ENCODE peak calls at places on chromosomes 13 and 19, in five cellular contexts. One of them, this sample, is unnamed.
A peak's percentile ranks its signal among the peaks of the same experiment; 100 is the strongest.

GRCh38 chr19:22286151-22286810 is at the start of gene ZNF729:
- DNase-seq in CD4-positive, alpha-beta T cell: no peak
- DNase-seq in AG09309: no peak
- DNase-seq in psoas muscle: no peak
- DNase-seq in kidney: no peak
- DNase-seq in this sample: no peak

GRCh38 chr19:5899728-5900526 is 3.7 kb downstream of the NDUFA11 start:
- DNase-seq in psoas muscle: no peak
- DNase-seq in CD4-positive, alpha-beta T cell: no peak
- DNase-seq in kidney: no peak
- DNase-seq in AG09309: no peak
- DNase-seq in this sample: no peak

GRCh38 chr13:24273926-24274325 is 35.5 kb upstream of the C1QTNF9 start:
- DNase-seq in CD4-positive, alpha-beta T cell: no peak
- DNase-seq in psoas muscle: no peak
- DNase-seq in AG09309: no peak
- DNase-seq in kidney: no peak
- DNase-seq in this sample: no peak

GRCh38 chr13:101098873-101099272 is 317.4 kb downstream of the NALCN start:
- DNase-seq in AG09309: no peak
- DNase-seq in CD4-positive, alpha-beta T cell: no peak
- DNase-seq in psoas muscle: no peak
- DNase-seq in kidney: no peak
- DNase-seq in this sample: no peak

GRCh38 chr19:55244004-55244680 is 14.7 kb downstream of the PPP6R1 start:
- DNase-seq in CD4-positive, alpha-beta T cell: no peak
- DNase-seq in psoas muscle: no peak
- DNase-seq in AG09309: no peak
- DNase-seq in kidney: peak; percentile 32
- DNase-seq in this sample: no peak

GRCh38 chr13:69008503-69008902 is 1099.1 kb upstream of the ATXN8OS start:
- DNase-seq in kidney: no peak
- DNase-seq in CD4-positive, alpha-beta T cell: no peak
- DNase-seq in psoas muscle: no peak
- DNase-seq in AG09309: no peak
- DNase-seq in this sample: no peak

GRCh38 chr19:5115771-5116202 is 146.9 kb downstream of the KDM4B start:
- DNase-seq in psoas muscle: no peak
- DNase-seq in AG09309: peak; percentile 41
- DNase-seq in CD4-positive, alpha-beta T cell: no peak
- DNase-seq in kidney: no peak
- DNase-seq in this sample: no peak

GRCh38 chr13:97329331-97329730 is 104.6 kb upstream of the RAP2A start:
- DNase-seq in CD4-positive, alpha-beta T cell: no peak
- DNase-seq in psoas muscle: no peak
- DNase-seq in kidney: no peak
- DNase-seq in AG09309: no peak
- DNase-seq in this sample: no peak

GRCh38 chr19:14400913-14401312 is 18.2 kb downstream of the DDX39A start:
- DNase-seq in AG09309: no peak
- DNase-seq in CD4-positive, alpha-beta T cell: no peak
- DNase-seq in kidney: no peak
- DNase-seq in psoas muscle: no peak
- DNase-seq in this sample: no peak

GRCh38 chr19:39212377-39212742 is 8.3 kb upstream of the SYCN start:
- DNase-seq in kidney: no peak
- DNase-seq in psoas muscle: no peak
- DNase-seq in CD4-positive, alpha-beta T cell: peak; percentile 45
- DNase-seq in AG09309: no peak
- DNase-seq in this sample: no peak

GRCh38 chr13:43688230-43688907 is 98.4 kb downstream of the ENOX1 start:
- DNase-seq in kidney: no peak
- DNase-seq in psoas muscle: no peak
- DNase-seq in AG09309: no peak
- DNase-seq in CD4-positive, alpha-beta T cell: no peak
- DNase-seq in this sample: no peak

GRCh38 chr19:39390460-39390758 is 497 bp downstream of the PAF1 start:
- DNase-seq in psoas muscle: no peak
- DNase-seq in AG09309: no peak
- DNase-seq in kidney: no peak
- DNase-seq in CD4-positive, alpha-beta T cell: no peak
- DNase-seq in this sample: no peak

GRCh38 chr13:78376822-78377221 is 226.5 kb downstream of the POU4F1 start:
- DNase-seq in psoas muscle: no peak
- DNase-seq in AG09309: no peak
- DNase-seq in CD4-positive, alpha-beta T cell: no peak
- DNase-seq in kidney: no peak
- DNase-seq in this sample: no peak

GRCh38 chr13:95509521-95510315 is 42.8 kb upstream of the CLDN10 start:
- DNase-seq in kidney: no peak
- DNase-seq in AG09309: no peak
- DNase-seq in CD4-positive, alpha-beta T cell: no peak
- DNase-seq in psoas muscle: no peak
- DNase-seq in this sample: peak; percentile 72

GRCh38 chr19:8515317-8515716 is 1.4 kb upstream of the ZNF414 start:
- DNase-seq in AG09309: no peak
- DNase-seq in kidney: no peak
- DNase-seq in psoas muscle: no peak
- DNase-seq in CD4-positive, alpha-beta T cell: peak; percentile 39
- DNase-seq in this sample: peak; percentile 92

GRCh38 chr19:8511573-8512101 is 2.3 kb downstream of the ZNF414 start:
- DNase-seq in psoas muscle: no peak
- DNase-seq in AG09309: no peak
- DNase-seq in kidney: no peak
- DNase-seq in CD4-positive, alpha-beta T cell: no peak
- DNase-seq in this sample: no peak

GRCh38 chr19:8512115-8512967 is 1.6 kb downstream of the ZNF414 start:
- DNase-seq in AG09309: no peak
- DNase-seq in kidney: no peak
- DNase-seq in psoas muscle: no peak
- DNase-seq in CD4-positive, alpha-beta T cell: no peak
- DNase-seq in this sample: no peak

GRCh38 chr19:8512991-8513686 is 828 bp downstream of the ZNF414 start:
- DNase-seq in psoas muscle: no peak
- DNase-seq in CD4-positive, alpha-beta T cell: no peak
- DNase-seq in kidney: no peak
- DNase-seq in AG09309: no peak
- DNase-seq in this sample: no peak

DNA sequence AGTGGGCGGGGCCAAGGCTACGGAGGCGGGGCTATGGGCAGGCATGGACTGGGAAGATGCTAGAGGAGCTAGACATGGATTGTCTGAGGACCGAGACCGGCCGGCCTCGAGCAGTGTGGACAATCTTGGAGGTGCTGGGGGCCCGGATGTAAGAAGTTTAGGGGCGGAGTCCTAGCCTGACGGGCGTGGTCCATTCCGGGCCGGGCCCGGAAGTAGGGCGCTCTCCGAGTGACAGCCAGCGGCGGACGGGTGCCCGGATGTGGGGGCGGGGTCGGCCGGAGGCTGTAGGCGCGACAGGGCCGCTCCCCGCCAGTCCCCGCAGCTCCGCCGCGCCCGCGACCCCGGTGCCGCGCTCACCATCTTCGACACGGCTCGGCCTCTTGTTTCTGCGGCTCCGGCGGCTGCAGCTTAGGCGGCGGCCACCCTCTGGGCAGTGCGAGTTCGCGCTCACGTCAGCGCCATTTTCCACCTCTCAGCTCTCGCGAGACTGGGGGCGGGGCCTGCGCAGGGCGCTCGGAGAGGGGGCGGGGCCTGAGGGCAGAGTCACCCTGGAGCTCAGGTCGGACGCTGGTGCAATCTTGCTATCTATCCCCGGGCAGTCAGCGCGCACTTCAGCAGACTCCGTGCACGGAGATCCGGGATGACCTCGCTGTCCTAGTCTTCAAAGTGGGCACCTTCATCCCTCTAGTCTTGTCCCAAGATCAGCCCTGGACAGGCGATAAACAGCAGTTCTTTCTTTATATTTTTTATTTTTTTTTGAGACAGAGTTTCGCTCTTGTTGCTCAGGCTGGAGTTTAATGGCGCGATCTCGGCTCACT is at the start of gene ZNF414:
- DNase-seq in kidney: peak; percentile 99
- DNase-seq in CD4-positive, alpha-beta T cell: peak; percentile 99
- DNase-seq in psoas muscle: peak; percentile 98
- DNase-seq in AG09309: peak; percentile 89
- DNase-seq in this sample: peak; percentile 98
- TF ChIP-seq CTCF in kidney: no peak
- TF ChIP-seq CTCF in CD4-positive, alpha-beta T cell: no peak
- TF ChIP-seq CTCF in psoas muscle: no peak
- TF ChIP-seq CTCF in AG09309: no peak
- TF ChIP-seq CTCF in this sample: no peak

GRCh38 chr13:62629618-62630017 is 1214.0 kb upstream of the PCDH20 start:
- DNase-seq in AG09309: no peak
- DNase-seq in CD4-positive, alpha-beta T cell: no peak
- DNase-seq in psoas muscle: no peak
- DNase-seq in kidney: no peak
- DNase-seq in this sample: no peak

GRCh38 chr13:62625214-62625613 is 1209.6 kb upstream of the PCDH20 start:
- DNase-seq in psoas muscle: no peak
- DNase-seq in AG09309: no peak
- DNase-seq in kidney: peak; percentile 49
- DNase-seq in CD4-positive, alpha-beta T cell: no peak
- DNase-seq in this sample: no peak

GRCh38 chr13:62627226-62627625 is 1211.6 kb upstream of the PCDH20 start:
- DNase-seq in kidney: peak; percentile 50
- DNase-seq in AG09309: no peak
- DNase-seq in CD4-positive, alpha-beta T cell: no peak
- DNase-seq in psoas muscle: no peak
- DNase-seq in this sample: no peak

GRCh38 chr13:62631124-62631523 is 1215.5 kb upstream of the PCDH20 start:
- DNase-seq in psoas muscle: no peak
- DNase-seq in CD4-positive, alpha-beta T cell: no peak
- DNase-seq in AG09309: no peak
- DNase-seq in kidney: no peak
- DNase-seq in this sample: no peak

GRCh38 chr13:62626771-62627170 is 1211.1 kb upstream of the PCDH20 start:
- DNase-seq in psoas muscle: no peak
- DNase-seq in CD4-positive, alpha-beta T cell: no peak
- DNase-seq in AG09309: no peak
- DNase-seq in kidney: no peak
- DNase-seq in this sample: no peak
- TF ChIP-seq CTCF in psoas muscle: no peak
- TF ChIP-seq CTCF in CD4-positive, alpha-beta T cell: no peak
- TF ChIP-seq CTCF in AG09309: no peak
- TF ChIP-seq CTCF in kidney: no peak
- TF ChIP-seq CTCF in this sample: peak; percentile 9

DNA sequence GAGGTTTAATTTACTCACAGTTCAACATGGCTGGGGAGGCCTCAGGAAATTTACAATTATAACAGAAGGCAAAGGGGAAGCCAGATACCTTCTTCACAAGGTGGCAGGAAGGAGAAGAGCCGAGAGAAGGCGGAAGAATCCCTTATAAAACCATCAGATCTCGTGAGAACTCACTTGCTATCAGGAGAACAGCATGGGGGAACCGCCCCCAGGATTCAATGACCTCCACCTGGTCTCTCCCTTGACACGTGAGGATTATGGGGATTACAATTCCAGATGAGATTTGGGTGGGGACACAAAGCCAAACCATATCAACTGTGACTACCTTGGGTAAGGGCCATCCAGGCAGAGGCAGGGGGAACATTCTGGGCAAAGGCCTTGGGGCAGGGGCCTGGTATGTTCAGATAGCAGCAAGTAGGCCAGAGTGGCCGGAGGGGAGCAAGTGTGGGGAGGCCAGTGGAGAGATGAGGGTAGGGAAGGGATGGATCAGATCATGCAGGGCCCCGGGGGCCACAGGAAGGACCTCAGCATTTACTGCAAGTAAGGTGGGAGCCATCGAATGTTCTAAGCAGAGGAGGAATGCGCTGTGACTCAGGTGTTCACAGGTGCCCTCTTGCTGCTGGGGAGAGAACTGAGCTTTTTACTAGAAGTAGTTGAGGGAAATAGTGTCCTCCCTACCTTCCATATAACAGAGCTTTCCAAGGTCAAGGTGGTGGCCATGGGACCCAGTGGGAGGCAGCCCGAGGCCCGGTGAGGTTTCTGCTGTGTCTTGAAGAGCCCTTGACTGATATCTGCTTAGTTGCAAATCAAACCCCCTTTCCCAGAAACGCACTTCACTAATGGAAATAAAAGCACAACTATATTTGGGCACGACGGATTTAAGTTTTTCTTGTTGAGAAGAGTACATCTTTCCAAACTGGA is 18.0 kb downstream of the RAB3D start:
- DNase-seq in kidney: no peak
- DNase-seq in AG09309: no peak
- DNase-seq in CD4-positive, alpha-beta T cell: no peak
- DNase-seq in psoas muscle: no peak
- DNase-seq in this sample: peak; percentile 78
- TF ChIP-seq CTCF in kidney: no peak
- TF ChIP-seq CTCF in AG09309: no peak
- TF ChIP-seq CTCF in CD4-positive, alpha-beta T cell: no peak
- TF ChIP-seq CTCF in psoas muscle: no peak
- TF ChIP-seq CTCF in this sample: no peak

DNA sequence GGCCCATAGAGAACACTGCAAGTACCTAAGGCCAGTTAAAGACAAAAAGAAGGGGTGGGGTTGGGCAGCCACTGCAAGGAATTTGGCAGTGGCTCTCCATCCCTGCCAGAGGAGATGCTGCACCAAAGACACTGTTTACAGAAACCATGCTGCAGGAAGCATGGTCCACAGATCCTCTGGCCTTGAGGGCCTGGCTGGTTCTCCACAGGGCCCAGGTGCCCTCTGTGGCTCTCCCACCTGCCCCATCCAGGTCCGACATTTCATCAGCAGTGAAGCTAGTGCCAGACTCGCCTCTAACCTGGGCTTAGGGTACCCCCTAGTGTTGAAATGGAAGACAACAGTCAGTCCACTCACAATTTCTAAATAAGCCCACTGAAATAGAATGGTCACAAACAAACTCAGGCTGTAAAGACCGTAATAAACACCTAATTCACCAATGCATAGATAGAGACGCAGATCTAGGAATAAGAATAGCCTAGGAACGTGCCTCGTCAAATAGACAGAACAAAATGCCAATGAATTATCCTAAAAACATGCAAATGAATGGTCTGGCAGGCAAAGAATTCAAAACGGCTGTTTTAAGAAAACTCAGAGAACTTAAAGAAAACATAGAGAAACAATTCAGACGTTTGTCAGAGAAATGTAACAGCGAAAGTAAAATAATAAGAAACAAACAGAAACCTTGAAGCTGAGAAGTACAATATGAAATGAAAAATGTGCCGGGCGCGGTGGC is 23.3 kb downstream of the LYPD4 start:
- DNase-seq in AG09309: no peak
- DNase-seq in kidney: no peak
- DNase-seq in CD4-positive, alpha-beta T cell: peak; percentile 11
- DNase-seq in psoas muscle: no peak
- DNase-seq in this sample: peak; percentile 74
- TF ChIP-seq CTCF in AG09309: peak; percentile 48
- TF ChIP-seq CTCF in kidney: peak; percentile 43
- TF ChIP-seq CTCF in CD4-positive, alpha-beta T cell: peak; percentile 66
- TF ChIP-seq CTCF in psoas muscle: peak; percentile 20
- TF ChIP-seq CTCF in this sample: peak; percentile 63

DNA sequence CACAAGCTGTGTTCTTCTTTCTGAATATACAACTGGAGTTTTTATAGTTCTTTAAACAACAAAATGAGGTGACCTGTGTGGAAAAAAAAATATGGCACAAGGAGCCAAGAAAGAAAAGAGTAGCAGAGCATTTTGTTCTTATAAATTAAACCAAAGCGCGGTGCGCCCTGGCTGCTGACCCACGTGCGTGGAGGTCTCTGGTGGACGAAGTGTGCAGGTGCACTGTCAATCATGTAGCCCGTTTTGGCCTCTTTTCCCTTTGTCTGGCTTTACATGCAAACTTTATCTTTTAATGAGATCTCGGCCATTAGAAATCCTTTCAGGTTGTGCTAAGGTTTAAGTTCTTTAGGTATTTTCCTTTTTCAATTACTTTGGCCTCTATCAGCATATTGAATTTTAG is 443.8 kb upstream of the SLC10A2 start:
- DNase-seq in CD4-positive, alpha-beta T cell: no peak
- DNase-seq in AG09309: no peak
- DNase-seq in kidney: no peak
- DNase-seq in psoas muscle: no peak
- DNase-seq in this sample: no peak
- TF ChIP-seq CTCF in CD4-positive, alpha-beta T cell: no peak
- TF ChIP-seq CTCF in AG09309: no peak
- TF ChIP-seq CTCF in kidney: no peak
- TF ChIP-seq CTCF in psoas muscle: no peak
- TF ChIP-seq CTCF in this sample: no peak

This sample was measured in HL-60.